ENCODE peak calls at places on chromosomes 3 and 15, in six cellular contexts. T is MCF 10A, P is NCI-H1105 treated with DMSO at 0.1 percent for 48 hours, I is fibroblast of mammary gland, D is fibroblast of the conjunctiva, Z is AG10803. S is an unnamed sample.
A peak's percentile ranks its signal among the peaks of the same experiment; 100 is the strongest.

GRCh38 chr3:123395235-123395634 is 53.7 kb downstream of the ADCY5 start:
- DNase-seq in T (no peak), P (no peak), I (no peak), D (no peak), Z (no peak), S (no peak)

GRCh38 chr3:171327441-171328174 is 132.6 kb downstream of the TNIK start:
- DNase-seq in T (no peak), P (no peak), I (no peak), D (no peak), Z (no peak), S (no peak)

GRCh38 chr3:168251371-168251770 is 155.6 kb upstream of the GOLIM4 start:
- DNase-seq in T (no peak), P (no peak), I (no peak), D (no peak), Z (no peak), S (no peak)

GRCh38 chr3:85709483-85709882 is 750.7 kb downstream of the CADM2 start:
- DNase-seq in T (no peak), P (peak; percentile 62), I (no peak), D (no peak), Z (no peak), S (no peak)

GRCh38 chr3:64438837-64439236 is 213.6 kb upstream of the PRICKLE2 start:
- DNase-seq in T (no peak), P (no peak), I (no peak), D (no peak), Z (no peak), S (no peak)

GRCh38 chr15:60212536-60212935 is 185.2 kb downstream of the ANXA2 start:
- DNase-seq in T (peak; percentile 25), P (no peak), I (peak; percentile 31), D (no peak), Z (peak; percentile 31), S (no peak)

GRCh38 chr3:52291508-52292181 is 4.0 kb downstream of the GLYCTK start:
- DNase-seq in T (no peak), P (peak; percentile 2), I (no peak), D (no peak), Z (no peak), S (no peak)

GRCh38 chr3:10470666-10471336 is 34.6 kb downstream of the ATP2B2 start:
- DNase-seq in T (no peak), P (no peak), I (no peak), D (no peak), Z (no peak), S (peak; percentile 62)

GRCh38 chr3:40021338-40021737 is 211.9 kb downstream of the MYRIP start:
- DNase-seq in T (no peak), P (no peak), I (no peak), D (no peak), Z (no peak), S (no peak)

GRCh38 chr3:60421749-60422467 is 829.3 kb downstream of the FHIT start:
- DNase-seq in T (no peak), P (no peak), I (no peak), D (no peak), Z (no peak), S (no peak)

GRCh38 chr15:41919201-41919820 is 25.5 kb upstream of the SPTBN5 start:
- DNase-seq in T (no peak), P (no peak), I (no peak), D (no peak), Z (no peak), S (no peak)

GRCh38 chr3:105367063-105367405 is 325 bp downstream of the ALCAM start:
- DNase-seq in T (peak; percentile 38), P (no peak), I (no peak), D (no peak), Z (no peak), S (peak; percentile 32)

GRCh38 chr3:63343674-63344073 is 65.6 kb downstream of the SYNPR start:
- DNase-seq in T (peak; percentile 93), P (peak; percentile 91), I (peak; percentile 99), D (peak; percentile 98), Z (peak; percentile 98), S (no peak)

GRCh38 chr15:39748276-39748675 is 34.4 kb downstream of the FSIP1 start:
- DNase-seq in T (peak; percentile 47), P (no peak), I (peak; percentile 44), D (no peak), Z (peak; percentile 73), S (no peak)

GRCh38 chr3:189652042-189652441 is 20.9 kb downstream of the TP63 start:
- DNase-seq in T (peak; percentile 24), P (no peak), I (peak; percentile 35), D (no peak), Z (peak; percentile 14), S (no peak)

S was measured in upper lobe of left lung.